ENCODE peak calls at places on chromosomes 7 and 10, in ten cellular contexts. One of them, this sample, is unnamed.
A peak's percentile ranks its signal among the peaks of the same experiment; 100 is the strongest.

GRCh38 chr10:48587819-48588218 is 17.1 kb downstream of the ARHGAP22 start:
- DNase-seq in RCC 7860: no peak
- DNase-seq in left colon: no peak
- DNase-seq in GM04504: no peak
- DNase-seq in LoVo: no peak
- DNase-seq in GM12891: no peak
- DNase-seq in nucleus accumbens: no peak
- DNase-seq in NCI-H1092: no peak
- DNase-seq in Calu3: no peak
- DNase-seq in stimulated activated CD4-positive, alpha-beta T cell treated with anti-CD3 and anti-CD28 coated beads, Interleukin-12 subunit alpha, Interleukin-12 subunit beta, amount 100 ng/mL, for 4 hours: no peak
- DNase-seq in this sample: no peak

GRCh38 chr10:34477229-34477628 is 337.9 kb downstream of the PARD3 start:
- DNase-seq in GM04504: no peak
- DNase-seq in left colon: no peak
- DNase-seq in LoVo: no peak
- DNase-seq in Calu3: no peak
- DNase-seq in NCI-H1092: no peak
- DNase-seq in stimulated activated CD4-positive, alpha-beta T cell treated with anti-CD3 and anti-CD28 coated beads, Interleukin-12 subunit alpha, Interleukin-12 subunit beta, amount 100 ng/mL, for 4 hours: no peak
- DNase-seq in nucleus accumbens: no peak
- DNase-seq in RCC 7860: no peak
- DNase-seq in GM12891: no peak
- DNase-seq in this sample: no peak

GRCh38 chr10:122279725-122280141 is 8.6 kb downstream of the BTBD16 start:
- DNase-seq in left colon: peak; percentile 39
- DNase-seq in NCI-H1092: no peak
- DNase-seq in Calu3: peak; percentile 57
- DNase-seq in stimulated activated CD4-positive, alpha-beta T cell treated with anti-CD3 and anti-CD28 coated beads, Interleukin-12 subunit alpha, Interleukin-12 subunit beta, amount 100 ng/mL, for 4 hours: no peak
- DNase-seq in LoVo: peak; percentile 39
- DNase-seq in RCC 7860: peak; percentile 23
- DNase-seq in nucleus accumbens: peak; percentile 64
- DNase-seq in GM04504: no peak
- DNase-seq in GM12891: no peak
- DNase-seq in this sample: no peak

GRCh38 chr7:29349362-29349761 is 154.8 kb downstream of the CHN2 start:
- DNase-seq in RCC 7860: no peak
- DNase-seq in GM04504: no peak
- DNase-seq in left colon: no peak
- DNase-seq in stimulated activated CD4-positive, alpha-beta T cell treated with anti-CD3 and anti-CD28 coated beads, Interleukin-12 subunit alpha, Interleukin-12 subunit beta, amount 100 ng/mL, for 4 hours: no peak
- DNase-seq in Calu3: no peak
- DNase-seq in GM12891: no peak
- DNase-seq in NCI-H1092: no peak
- DNase-seq in LoVo: no peak
- DNase-seq in nucleus accumbens: no peak
- DNase-seq in this sample: no peak

GRCh38 chr10:77582710-77583115 is 54.9 kb downstream of the KCNMA1 start:
- DNase-seq in GM12891: no peak
- DNase-seq in RCC 7860: peak; percentile 94
- DNase-seq in Calu3: peak; percentile 73
- DNase-seq in stimulated activated CD4-positive, alpha-beta T cell treated with anti-CD3 and anti-CD28 coated beads, Interleukin-12 subunit alpha, Interleukin-12 subunit beta, amount 100 ng/mL, for 4 hours: no peak
- DNase-seq in NCI-H1092: no peak
- DNase-seq in GM04504: no peak
- DNase-seq in left colon: no peak
- DNase-seq in nucleus accumbens: no peak
- DNase-seq in LoVo: peak; percentile 31
- DNase-seq in this sample: no peak

GRCh38 chr10:1369665-1370064 is 313.5 kb downstream of the WDR37 start:
- DNase-seq in left colon: no peak
- DNase-seq in stimulated activated CD4-positive, alpha-beta T cell treated with anti-CD3 and anti-CD28 coated beads, Interleukin-12 subunit alpha, Interleukin-12 subunit beta, amount 100 ng/mL, for 4 hours: no peak
- DNase-seq in GM12891: no peak
- DNase-seq in RCC 7860: no peak
- DNase-seq in Calu3: no peak
- DNase-seq in NCI-H1092: no peak
- DNase-seq in nucleus accumbens: no peak
- DNase-seq in GM04504: no peak
- DNase-seq in LoVo: no peak
- DNase-seq in this sample: no peak

GRCh38 chr7:106022193-106022821 is 59.2 kb downstream of the CDHR3 start:
- DNase-seq in GM12891: no peak
- DNase-seq in LoVo: no peak
- DNase-seq in NCI-H1092: no peak
- DNase-seq in Calu3: no peak
- DNase-seq in RCC 7860: no peak
- DNase-seq in stimulated activated CD4-positive, alpha-beta T cell treated with anti-CD3 and anti-CD28 coated beads, Interleukin-12 subunit alpha, Interleukin-12 subunit beta, amount 100 ng/mL, for 4 hours: no peak
- DNase-seq in nucleus accumbens: no peak
- DNase-seq in GM04504: no peak
- DNase-seq in left colon: peak; percentile 52
- DNase-seq in this sample: no peak

GRCh38 chr7:70579397-70580097 is 552.4 kb upstream of the GALNT17 start:
- DNase-seq in NCI-H1092: no peak
- DNase-seq in LoVo: no peak
- DNase-seq in GM12891: no peak
- DNase-seq in left colon: no peak
- DNase-seq in Calu3: no peak
- DNase-seq in stimulated activated CD4-positive, alpha-beta T cell treated with anti-CD3 and anti-CD28 coated beads, Interleukin-12 subunit alpha, Interleukin-12 subunit beta, amount 100 ng/mL, for 4 hours: no peak
- DNase-seq in nucleus accumbens: no peak
- DNase-seq in GM04504: no peak
- DNase-seq in RCC 7860: no peak
- DNase-seq in this sample: no peak

GRCh38 chr7:12769464-12769863 is 82.0 kb downstream of the ARL4A start:
- DNase-seq in GM12891: no peak
- DNase-seq in nucleus accumbens: no peak
- DNase-seq in stimulated activated CD4-positive, alpha-beta T cell treated with anti-CD3 and anti-CD28 coated beads, Interleukin-12 subunit alpha, Interleukin-12 subunit beta, amount 100 ng/mL, for 4 hours: no peak
- DNase-seq in GM04504: no peak
- DNase-seq in LoVo: no peak
- DNase-seq in RCC 7860: no peak
- DNase-seq in Calu3: no peak
- DNase-seq in left colon: no peak
- DNase-seq in NCI-H1092: no peak
- DNase-seq in this sample: no peak

GRCh38 chr7:25029075-25029474 is 49.1 kb upstream of the OSBPL3 start:
- DNase-seq in nucleus accumbens: no peak
- DNase-seq in GM04504: no peak
- DNase-seq in left colon: no peak
- DNase-seq in GM12891: no peak
- DNase-seq in Calu3: no peak
- DNase-seq in stimulated activated CD4-positive, alpha-beta T cell treated with anti-CD3 and anti-CD28 coated beads, Interleukin-12 subunit alpha, Interleukin-12 subunit beta, amount 100 ng/mL, for 4 hours: no peak
- DNase-seq in RCC 7860: no peak
- DNase-seq in NCI-H1092: no peak
- DNase-seq in LoVo: no peak
- DNase-seq in this sample: no peak

GRCh38 chr7:137606061-137606674 is 240.6 kb downstream of the DGKI start:
- DNase-seq in NCI-H1092: peak; percentile 22
- DNase-seq in RCC 7860: peak; percentile 50
- DNase-seq in nucleus accumbens: no peak
- DNase-seq in GM12891: no peak
- DNase-seq in stimulated activated CD4-positive, alpha-beta T cell treated with anti-CD3 and anti-CD28 coated beads, Interleukin-12 subunit alpha, Interleukin-12 subunit beta, amount 100 ng/mL, for 4 hours: no peak
- DNase-seq in left colon: no peak
- DNase-seq in LoVo: peak; percentile 60
- DNase-seq in GM04504: peak; percentile 28
- DNase-seq in Calu3: no peak
- DNase-seq in this sample: no peak

GRCh38 chr7:105643384-105643783 is 62.1 kb upstream of the EFCAB10 start:
- DNase-seq in nucleus accumbens: peak; percentile 53
- DNase-seq in GM12891: no peak
- DNase-seq in left colon: no peak
- DNase-seq in LoVo: no peak
- DNase-seq in GM04504: no peak
- DNase-seq in NCI-H1092: peak; percentile 64
- DNase-seq in Calu3: no peak
- DNase-seq in stimulated activated CD4-positive, alpha-beta T cell treated with anti-CD3 and anti-CD28 coated beads, Interleukin-12 subunit alpha, Interleukin-12 subunit beta, amount 100 ng/mL, for 4 hours: no peak
- DNase-seq in RCC 7860: no peak
- DNase-seq in this sample: no peak